ENCODE peak calls at places on chromosomes 5 and 9, in nine cellular contexts. O is H9, D is WTC11, Q is choroid plexus epithelial cell, P is WERI-Rb-1, G is PC-3, A is fibroblast of lung, U is GM12865, Z is astrocyte of the cerebellum. E is an unnamed sample.
A peak's percentile ranks its signal among the peaks of the same experiment; 100 is the strongest.

GRCh38 chr9:94743035-94743954 is 16.8 kb downstream of the AOPEP start:
- DNase-seq in O (no peak), D (no peak), Q (peak; percentile 59), P (no peak), G (no peak), A (peak; percentile 83), U (no peak), Z (peak; percentile 22), E (no peak)

GRCh38 chr5:177491429-177491945 is 5.9 kb downstream of the PDLIM7 start:
- DNase-seq in O (peak; percentile 92), D (peak; percentile 93), Q (peak; percentile 55), P (peak; percentile 81), G (peak; percentile 38), A (peak; percentile 53), U (peak; percentile 76), Z (no peak), E (peak; percentile 98)

GRCh38 chr5:124634228-124634819 is 112.1 kb downstream of the ZNF608 start:
- DNase-seq in O (no peak), D (no peak), Q (no peak), P (no peak), G (peak; percentile 71), A (peak; percentile 67), U (no peak), Z (no peak), E (no peak)

GRCh38 chr9:87115790-87116189 is 168.5 kb upstream of the GAS1 start:
- DNase-seq in O (no peak), D (no peak), Q (peak; percentile 37), P (no peak), G (no peak), A (no peak), U (no peak), Z (no peak), E (no peak)

GRCh38 chr9:129615407-129616285 is 5.3 kb downstream of the C9orf50 start:
- DNase-seq in O (no peak), D (no peak), Q (no peak), P (no peak), G (no peak), A (no peak), U (no peak), Z (no peak), E (no peak)

GRCh38 chr5:94355817-94356216 is 262.6 kb downstream of the KIAA0825 start:
- DNase-seq in O (no peak), D (no peak), Q (no peak), P (no peak), G (no peak), A (no peak), U (no peak), Z (no peak), E (no peak)

GRCh38 chr5:81269751-81270686 is 31.4 kb upstream of the ZCCHC9 start:
- DNase-seq in O (peak; percentile 65), D (peak; percentile 58), Q (no peak), P (peak; percentile 22), G (peak; percentile 7), A (no peak), U (no peak), Z (no peak), E (no peak)

GRCh38 chr5:107558951-107559350 is 111.8 kb downstream of the EFNA5 start:
- DNase-seq in O (peak; percentile 58), D (peak; percentile 48), Q (no peak), P (peak; percentile 61), G (no peak), A (no peak), U (no peak), Z (no peak), E (peak; percentile 39)

GRCh38 chr5:88452820-88453219 is 184.2 kb upstream of the TMEM161B start:
- DNase-seq in O (no peak), D (peak; percentile 10), Q (no peak), P (no peak), G (peak; percentile 34), A (peak; percentile 17), U (no peak), Z (peak; percentile 38), E (no peak)

GRCh38 chr9:126822278-126822677 is 17.4 kb downstream of the ZBTB43 start:
- DNase-seq in O (no peak), D (no peak), Q (no peak), P (no peak), G (no peak), A (no peak), U (no peak), Z (no peak), E (no peak)

GRCh38 chr9:97064171-97064570 is 25.2 kb upstream of the CTSV start:
- DNase-seq in O (no peak), D (no peak), Q (no peak), P (no peak), G (no peak), A (no peak), U (no peak), Z (no peak), E (no peak)

GRCh38 chr9:109246533-109246932 is 74.3 kb downstream of the EPB41L4B start:
- DNase-seq in O (no peak), D (no peak), Q (no peak), P (no peak), G (no peak), A (no peak), U (no peak), Z (no peak), E (no peak)

GRCh38 chr9:91426123-91426745 is 2.6 kb upstream of the NFIL3 start:
- DNase-seq in O (no peak), D (no peak), Q (peak; percentile 82), P (no peak), G (peak; percentile 62), A (peak; percentile 21), U (peak; percentile 59), Z (no peak), E (no peak)

GRCh38 chr5:139104577-139105271 is 93.4 kb downstream of the SIL1 start:
- DNase-seq in O (peak; percentile 22), D (no peak), Q (peak; percentile 67), P (peak; percentile 43), G (peak; percentile 3), A (peak; percentile 96), U (no peak), Z (peak; percentile 88), E (no peak)

GRCh38 chr5:54902817-54903473 is 82.4 kb downstream of the ESM1 start:
- DNase-seq in O (no peak), D (no peak), Q (peak; percentile 88), P (no peak), G (no peak), A (peak; percentile 72), U (peak; percentile 86), Z (peak; percentile 78), E (no peak)

GRCh38 chr5:50564079-50564478 is 102.4 kb upstream of the PARP8 start:
- DNase-seq in O (no peak), D (no peak), Q (no peak), P (no peak), G (no peak), A (no peak), U (peak; percentile 67), Z (no peak), E (no peak)

GRCh38 chr9:109098960-109099308 is 20.8 kb downstream of the TMEM245 start:
- DNase-seq in O (no peak), D (no peak), Q (no peak), P (no peak), G (no peak), A (peak; percentile 63), U (no peak), Z (no peak), E (no peak)

GRCh38 chr9:92136184-92136858 is 21.1 kb upstream of the SPTLC1 start:
- DNase-seq in O (no peak), D (no peak), Q (no peak), P (no peak), G (no peak), A (no peak), U (no peak), Z (no peak), E (no peak)

GRCh38 chr5:142167458-142167857 is 58.9 kb downstream of the NDFIP1 start:
- DNase-seq in O (no peak), D (no peak), Q (peak; percentile 17), P (peak; percentile 24), G (no peak), A (no peak), U (no peak), Z (no peak), E (no peak)
- TF ChIP-seq CTCF in O (peak; percentile 47), D (no peak), Q (peak; percentile 35), P (peak; percentile 6), G (peak; percentile 39), A (no peak), U (no peak), Z (peak; percentile 12), E (no peak)

GRCh38 chr5:317086-317811 is 4.3 kb upstream of the AHRR start:
- DNase-seq in O (peak; percentile 88), D (peak; percentile 82), Q (peak; percentile 82), P (peak; percentile 90), G (peak; percentile 73), A (peak; percentile 57), U (peak; percentile 92), Z (peak; percentile 57), E (peak; percentile 82)
- TF ChIP-seq CTCF in O (peak; percentile 87), D (peak; percentile 48), Q (peak; percentile 83), P (peak; percentile 98), G (peak; percentile 83), A (peak; percentile 83), U (peak; percentile 98), Z (peak; percentile 85), E (no peak)

DNA sequence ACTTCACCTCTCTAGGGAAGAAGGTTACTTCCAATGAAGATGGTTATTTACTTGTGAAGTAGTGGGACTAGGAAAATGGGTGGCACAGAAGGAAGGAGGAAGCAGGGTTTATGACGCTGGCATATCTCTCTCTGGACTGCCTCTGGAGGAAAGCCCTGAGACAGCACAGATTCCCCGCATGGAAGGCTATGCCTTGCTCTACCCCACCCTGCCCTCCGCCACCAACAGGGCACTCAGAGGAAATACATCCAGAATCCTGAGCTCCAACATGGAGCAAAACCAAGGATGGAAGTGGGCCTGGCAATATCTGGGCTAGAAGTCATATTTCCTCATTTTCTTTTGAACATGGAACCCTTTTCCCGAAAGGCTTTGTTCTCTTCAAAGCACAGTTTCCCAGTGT is 346.9 kb downstream of the ZSWIM6 start:
- DNase-seq in O (peak; percentile 71), D (peak; percentile 49), Q (no peak), P (peak; percentile 28), G (no peak), A (no peak), U (no peak), Z (no peak), E (peak; percentile 35)
- TF ChIP-seq CTCF in O (peak; percentile 59), D (no peak), Q (no peak), P (peak; percentile 32), G (peak; percentile 14), A (no peak), U (no peak), Z (no peak), E (peak; percentile 16)

DNA sequence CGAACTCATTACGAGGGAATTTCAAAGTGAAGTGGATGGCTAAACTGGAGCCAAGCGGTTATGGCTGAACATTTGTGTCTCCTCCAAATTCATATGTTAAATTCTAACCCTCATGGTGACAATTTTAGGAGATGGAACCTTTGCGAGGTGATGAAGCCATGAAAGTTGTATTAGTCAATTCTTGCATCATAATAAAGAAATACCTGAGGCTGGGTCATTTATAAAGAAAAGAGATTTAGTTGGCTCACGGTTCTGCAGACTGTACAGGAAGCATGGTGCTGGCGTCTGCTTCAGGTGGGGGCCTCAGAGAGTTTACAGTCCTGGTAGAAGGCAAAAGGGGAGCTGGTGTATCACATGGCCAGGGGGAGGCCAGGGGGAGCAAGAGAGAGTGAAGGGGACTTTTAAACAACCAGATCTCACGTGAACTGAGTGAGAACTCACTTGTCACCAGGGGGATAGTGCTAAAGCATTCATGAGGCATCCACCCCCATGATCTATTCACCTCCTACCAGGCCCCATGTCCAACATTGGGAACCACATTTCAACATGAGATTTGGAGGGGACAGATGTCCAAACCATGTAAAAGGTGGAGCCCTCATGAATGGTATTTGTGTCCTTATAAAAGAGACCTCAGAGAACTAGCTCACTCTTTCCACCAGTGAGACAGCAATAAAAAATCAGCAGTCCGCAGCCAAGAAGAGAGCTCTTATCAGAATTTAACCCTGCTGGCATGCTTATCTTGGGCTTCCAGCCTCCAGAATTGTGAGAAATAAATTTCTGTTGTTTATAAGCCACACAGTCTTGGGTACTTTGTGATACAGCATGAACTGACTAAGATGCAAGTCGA is 143.4 kb downstream of the MTRR start:
- DNase-seq in O (peak; percentile 40), D (peak; percentile 69), Q (no peak), P (peak; percentile 44), G (no peak), A (no peak), U (peak; percentile 20), Z (no peak), E (no peak)
- TF ChIP-seq CTCF in O (peak; percentile 34), D (no peak), Q (no peak), P (peak; percentile 39), G (no peak), A (no peak), U (peak; percentile 13), Z (no peak), E (no peak)

E was measured in glutamatergic neuron.